ENCODE peak calls at places on chromosome 4, in eight cellular contexts. G is IMR-90, J is fibroblast of mammary gland, R is left ventricle myocardium inferior, O is progenitor cell of endocrine pancreas, D is omental fat pad, S is mammary epithelial cell, E is hepatocyte. P is an unnamed sample.

GRCh38 chr4:85724801-85725548 is 250.0 kb downstream of the ARHGAP24 start:
- DNase-seq in E (no peak), G (no peak), R (no peak), D (no peak), O (no peak), J (peak), S (no peak), P (no peak)

GRCh38 chr4:186852078-186852420 is 128.4 kb upstream of the FAT1 start:
- DNase-seq in E (peak), G (no peak), D (no peak), O (no peak), J (no peak), R (no peak), S (peak), P (no peak)

GRCh38 chr4:4631150-4631549 is 89.3 kb upstream of the STX18 start:
- DNase-seq in J (no peak), R (no peak), S (no peak), O (no peak), D (no peak), G (no peak), E (no peak), P (no peak)

GRCh38 chr4:111678466-111678865 is 466.8 kb upstream of the FAM241A start:
- DNase-seq in S (peak), J (peak), E (no peak), D (no peak), O (no peak), G (peak), R (no peak), P (no peak)

GRCh38 chr4:164512124-164512523 is 241.8 kb upstream of the SMIM31 start:
- DNase-seq in J (no peak), E (no peak), R (no peak), O (no peak), G (no peak), D (no peak), S (no peak), P (no peak)

GRCh38 chr4:27515140-27515539 is 654.5 kb downstream of the STIM2 start:
- DNase-seq in D (no peak), S (no peak), J (no peak), G (no peak), O (no peak), E (no peak), R (no peak), P (no peak)

GRCh38 chr4:102625232-102625930 is 124.2 kb downstream of the NFKB1 start:
- DNase-seq in S (peak), J (peak), R (peak), G (peak), O (no peak), E (peak), D (no peak), P (no peak)

GRCh38 chr4:3518511-3518880 is 13.7 kb downstream of the LRPAP1 start:
- DNase-seq in R (peak), S (no peak), G (no peak), O (no peak), J (no peak), D (no peak), E (no peak), P (no peak)

DNA sequence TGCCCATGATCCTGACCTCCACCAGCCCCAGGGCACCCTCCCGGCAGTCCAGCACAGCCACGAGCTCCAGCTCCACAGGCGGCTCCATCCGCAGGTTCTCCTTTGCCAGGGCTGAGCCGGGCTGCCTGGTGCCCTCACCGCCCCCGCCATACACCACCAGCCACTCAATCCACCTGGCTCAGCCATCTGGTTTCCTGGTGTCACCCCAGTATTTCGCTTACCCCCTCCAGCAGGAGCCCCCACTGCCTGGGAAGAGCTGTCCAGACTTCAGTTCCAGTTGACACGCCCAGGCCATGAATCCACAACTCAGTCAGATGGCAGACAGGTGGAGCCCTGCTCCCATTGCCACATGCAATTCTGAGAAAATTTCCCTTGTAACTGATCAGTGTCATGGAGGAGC is 3.9 kb downstream of the SHISA3 start:
- DNase-seq in E (peak), D (no peak), O (no peak), S (no peak), G (no peak), R (no peak), J (no peak), P (no peak)
- TF ChIP-seq CTCF in E (peak), D (no peak), O (peak), S (no peak), G (no peak), R (peak), J (no peak), P (no peak)

DNA sequence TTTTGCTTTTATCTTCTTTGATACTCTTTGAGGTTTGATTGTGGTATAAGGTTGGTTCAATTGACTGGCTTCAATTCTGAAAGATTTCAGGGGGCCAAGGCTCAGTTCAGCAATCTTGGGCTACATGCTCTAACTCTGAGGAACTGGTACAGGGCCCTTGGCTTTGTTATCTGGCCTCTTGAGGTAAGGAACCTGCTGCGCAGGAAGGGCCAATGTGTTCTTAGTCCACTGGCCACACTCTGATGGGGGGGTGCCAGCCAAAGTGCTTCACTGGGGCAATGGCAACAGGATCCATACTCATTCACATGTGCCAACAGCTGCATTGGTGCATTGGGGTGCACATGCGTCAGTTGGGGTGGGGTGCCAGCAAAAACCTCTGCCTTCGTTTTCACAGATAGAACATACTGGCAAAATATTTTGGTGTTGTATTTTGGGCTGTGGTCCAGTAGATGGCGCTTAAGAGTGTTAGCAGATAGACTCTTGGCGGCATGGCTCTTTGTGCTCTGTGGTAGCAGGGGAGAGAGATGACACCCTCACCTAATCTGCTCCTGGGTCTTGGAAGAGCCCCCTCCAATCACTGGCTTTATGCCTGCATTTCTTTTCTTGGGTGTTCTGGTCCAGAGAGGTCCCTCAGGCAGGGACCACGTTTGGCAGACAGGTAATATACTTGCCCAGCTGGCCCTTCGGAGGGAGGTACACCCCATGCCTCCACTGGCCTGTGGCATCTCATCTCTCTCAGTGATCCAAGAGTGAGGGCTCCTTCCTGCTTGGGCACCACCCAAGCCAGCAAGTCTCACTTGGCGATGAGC is 42.9 kb downstream of the NDST3 start:
- DNase-seq in E (peak), R (no peak), D (no peak), G (peak), J (peak), O (no peak), S (peak), P (no peak)
- TF ChIP-seq CTCF in E (peak), R (peak), D (no peak), G (peak), J (peak), O (peak), S (peak), P (peak)

DNA sequence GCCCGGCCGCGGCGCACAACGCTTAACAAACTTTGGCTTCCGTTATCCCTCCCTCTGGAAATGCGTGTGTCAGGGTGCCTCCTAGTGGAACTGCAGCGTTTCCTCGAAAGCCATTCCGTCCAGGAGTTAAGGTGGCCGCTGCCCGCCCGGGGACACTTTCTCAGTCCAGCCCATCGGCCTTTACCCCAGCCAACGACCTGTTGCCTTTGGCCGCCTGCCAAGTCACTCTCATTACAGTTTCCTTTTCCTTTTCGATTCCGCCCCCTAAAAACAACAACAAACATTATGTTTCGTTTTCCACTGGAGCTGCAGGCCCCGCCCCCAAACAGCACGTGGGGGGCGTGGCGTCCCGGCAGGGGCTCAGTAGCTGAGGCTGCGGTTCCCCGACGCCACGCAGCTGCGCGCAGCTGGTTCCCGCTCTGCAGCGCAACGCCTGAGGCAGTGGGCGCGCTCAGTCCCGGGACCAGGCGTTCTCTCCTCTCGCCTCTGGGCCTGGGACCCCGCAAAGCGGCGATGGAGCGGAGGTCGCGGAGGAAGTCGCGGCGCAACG is at the start of gene HERC5:
- DNase-seq in D (peak), J (peak), O (peak), E (peak), R (peak), S (peak), G (peak), P (peak)
- TF ChIP-seq CTCF in D (no peak), J (peak), O (peak), E (peak), R (peak), S (peak), G (peak), P (peak)

DNA sequence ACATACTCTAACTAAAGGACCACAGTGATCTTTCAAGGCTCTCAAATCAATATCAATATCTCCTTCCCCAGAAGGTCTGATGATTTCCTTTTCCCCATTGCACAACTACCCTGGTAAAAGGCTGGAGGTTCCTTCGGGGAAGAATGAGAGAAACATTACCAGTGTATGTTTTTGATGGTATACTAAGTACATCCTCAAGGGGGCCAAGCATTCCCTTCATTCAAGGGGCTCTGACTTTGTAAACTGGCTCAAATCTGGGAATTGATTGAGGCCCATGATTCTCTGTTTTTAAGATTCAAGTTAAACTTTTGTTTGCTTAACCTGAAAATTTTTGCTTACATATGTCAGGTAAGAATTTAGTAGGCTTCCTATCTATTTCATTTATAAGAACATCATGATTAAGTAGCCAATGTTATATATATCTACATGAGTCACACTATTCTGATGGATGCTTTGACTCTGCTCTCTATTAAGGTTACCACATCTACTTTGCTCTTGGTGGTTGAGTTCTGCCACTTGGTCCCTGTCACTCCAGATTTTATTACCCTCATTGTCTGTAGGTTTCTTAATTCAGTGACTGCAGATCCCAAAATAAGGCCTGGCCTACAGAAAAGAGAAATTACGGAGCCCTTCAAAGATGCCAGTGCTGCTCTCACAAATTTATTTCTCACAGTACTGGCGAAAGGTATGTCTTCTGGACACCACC is 16.4 kb upstream of the GUCY1B1 start:
- DNase-seq in R (no peak), D (no peak), O (no peak), J (peak), G (no peak), E (no peak), S (no peak), P (no peak)
- TF ChIP-seq CTCF in R (no peak), D (no peak), O (peak), J (peak), G (no peak), E (no peak), S (no peak), P (peak)

GRCh38 chr4:156659570-156659969 is 312.0 kb downstream of the PDGFC start:
- DNase-seq in G (no peak), O (no peak), S (no peak), E (no peak), R (no peak), D (no peak), J (no peak), P (no peak)

GRCh38 chr4:156656911-156657310 is 314.7 kb downstream of the PDGFC start:
- DNase-seq in R (no peak), S (no peak), O (no peak), D (no peak), E (no peak), J (peak), G (no peak), P (no peak)

GRCh38 chr4:156659983-156660382 is 311.6 kb downstream of the PDGFC start:
- DNase-seq in S (no peak), J (no peak), G (no peak), E (no peak), R (no peak), D (no peak), O (no peak), P (no peak)

GRCh38 chr4:156654410-156654809 is 317.2 kb downstream of the PDGFC start:
- DNase-seq in G (no peak), S (no peak), J (no peak), E (no peak), O (no peak), R (no peak), D (no peak), P (no peak)
- TF ChIP-seq CTCF in G (no peak), S (no peak), J (no peak), E (no peak), O (no peak), R (no peak), D (no peak), P (no peak)

GRCh38 chr4:103774326-103774725 is 54.5 kb upstream of the TACR3 start:
- DNase-seq in O (no peak), E (no peak), G (no peak), D (no peak), S (no peak), R (no peak), J (no peak), P (no peak)
- TF ChIP-seq CTCF in O (no peak), E (no peak), G (no peak), D (no peak), S (no peak), R (no peak), J (no peak), P (no peak)

GRCh38 chr4:37687175-37687525 is 974 bp upstream of the RELL1 start:
- DNase-seq in S (no peak), O (no peak), E (no peak), J (no peak), R (no peak), G (no peak), D (no peak), P (no peak)
- TF ChIP-seq CTCF in S (no peak), O (no peak), E (no peak), J (no peak), R (no peak), G (no peak), D (no peak), P (no peak)

DNA sequence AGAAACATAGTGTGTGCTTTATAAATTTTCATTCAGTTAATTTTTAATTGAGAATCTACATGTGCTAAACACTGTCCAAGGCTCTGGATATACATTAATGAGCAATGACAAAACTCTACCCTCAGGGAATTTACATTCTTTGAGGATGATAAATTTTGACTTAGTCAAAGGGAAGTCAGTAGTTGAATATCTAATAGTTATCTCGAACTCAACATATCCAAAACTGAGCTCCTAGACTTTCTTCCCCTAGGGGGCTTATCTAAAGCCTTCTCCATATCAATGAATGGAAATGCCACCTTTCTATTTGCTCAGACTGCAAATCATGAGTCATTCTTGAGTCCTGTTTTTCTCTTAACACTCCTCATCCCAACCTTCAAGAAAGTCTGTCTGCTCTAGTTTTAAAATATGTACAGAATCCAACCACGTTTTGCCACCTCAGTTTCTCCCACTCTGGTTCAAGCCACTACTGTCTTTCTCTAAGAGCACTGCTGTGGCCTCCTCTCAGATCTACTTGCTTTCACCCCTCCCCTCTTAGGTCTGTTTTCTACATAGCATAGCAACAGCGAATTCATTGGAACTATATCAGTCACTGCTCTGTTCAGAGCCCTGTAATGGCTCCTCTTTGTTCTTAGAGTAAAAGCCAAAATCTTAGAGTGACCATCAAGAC is 9.5 kb downstream of the PARM1 start:
- DNase-seq in O (no peak), E (no peak), D (no peak), J (no peak), G (no peak), S (peak), R (no peak), P (no peak)
- TF ChIP-seq CTCF in O (no peak), E (no peak), D (no peak), J (no peak), G (no peak), S (no peak), R (no peak), P (no peak)

GRCh38 chr4:98786866-98787265 is 128.5 kb upstream of the TSPAN5 start:
- DNase-seq in R (no peak), G (peak), S (no peak), J (peak), D (no peak), O (no peak), E (no peak), P (no peak)
- TF ChIP-seq CTCF in R (no peak), G (peak), S (no peak), J (peak), D (no peak), O (no peak), E (no peak), P (no peak)

GRCh38 chr4:65227628-65228027 is 442.7 kb downstream of the EPHA5 start:
- DNase-seq in R (no peak), D (no peak), O (no peak), S (no peak), E (no peak), J (no peak), G (no peak), P (no peak)
- TF ChIP-seq CTCF in R (no peak), D (no peak), O (no peak), S (no peak), E (no peak), J (no peak), G (no peak), P (no peak)

P was measured in neural crest cell.